ENCODE peak calls at places on chromosomes 12 and 14, in five cellular contexts. X is T-helper 2 cell; V is stimulated activated CD4-positive, alpha-beta T cell treated with anti-CD3 and anti-CD28 coated beads, Interleukin-12 subunit alpha, Interleukin-12 subunit beta, amount 100 ng/mL, for 48 hours; O is GM23248; T is activated naive CD4-positive, alpha-beta T cell treated with anti-CD3 and anti-CD28 coated beads, Interleukin-2, amount 10 ng/mL, durations not matched to agents 7 days and 5 days. G is an unnamed sample.

GRCh38 chr12:126337556-126337955 is 1272.3 kb downstream of the AACS start:
- DNase-seq in T (no peak), O (peak; percentile 4), X (no peak), V (no peak), G (no peak)

GRCh38 chr12:92570056-92570753 is 132.6 kb upstream of the PLEKHG7 start:
- DNase-seq in O (peak; percentile 79), X (no peak), V (no peak), T (peak; percentile 60), G (peak; percentile 31)

GRCh38 chr12:43805149-43805856 is 814 bp downstream of the TWF1 start:
- DNase-seq in O (no peak), X (no peak), T (no peak), V (no peak), G (no peak)

GRCh38 chr12:32860182-32860581 is 36.4 kb downstream of the PKP2 start:
- DNase-seq in V (no peak), O (no peak), X (no peak), T (no peak), G (no peak)

GRCh38 chr14:71985538-71986234 is 53.5 kb downstream of the RGS6 start:
- DNase-seq in O (no peak), X (no peak), T (no peak), V (no peak), G (no peak)

GRCh38 chr14:100815478-100816285 is 10.2 kb upstream of the MEG3 start:
- DNase-seq in O (no peak), V (no peak), T (no peak), X (no peak), G (no peak)

GRCh38 chr14:99320105-99320572 is 48.1 kb upstream of the BCL11B start:
- DNase-seq in O (peak; percentile 54), V (peak; percentile 71), T (peak; percentile 79), X (peak; percentile 52), G (no peak)

GRCh38 chr12:125015680-125016310 is 22.4 kb downstream of the BRI3BP start:
- DNase-seq in O (no peak), V (no peak), X (no peak), T (no peak), G (peak; percentile 58)

GRCh38 chr12:107402041-107403022 is 283.3 kb upstream of the PWP1 start:
- DNase-seq in V (peak; percentile 54), T (peak; percentile 79), O (peak; percentile 78), X (peak; percentile 21), G (no peak)

GRCh38 chr12:124278389-124279101 is 16.3 kb upstream of the RFLNA start:
- DNase-seq in O (no peak), T (peak; percentile 10), V (no peak), X (no peak), G (peak; percentile 35)

GRCh38 chr14:92625213-92625612 is 111.6 kb downstream of the RIN3 start:
- DNase-seq in V (no peak), T (no peak), O (peak; percentile 96), X (no peak), G (no peak)

GRCh38 chr14:32693114-32693513 is 245.6 kb upstream of the NPAS3 start:
- DNase-seq in T (no peak), O (peak; percentile 46), X (no peak), V (no peak), G (no peak)

GRCh38 chr14:102320033-102320660 is 601 bp downstream of the ZNF839 start:
- DNase-seq in O (peak; percentile 88), T (peak; percentile 51), V (no peak), X (peak; percentile 27), G (no peak)

GRCh38 chr12:76199808-76200207 is 115.3 kb upstream of the NAP1L1 start:
- DNase-seq in O (peak; percentile 30), X (no peak), T (no peak), V (no peak), G (no peak)